ENCODE peak calls at places on chromosome 14, in ten cellular contexts. V is thyroid gland, F is breast epithelium, K is A549, I is stomach, W is transverse colon, D is IMR-90, O is HCT116, N is GM12878, E is ovary. P is an unnamed sample. For H3K9me3, the result is how much of the 10 kb centered on the place peaks cover.

GRCh38 chr14:93980464-93981201 is 4.3 kb upstream of the ASB2 start:
- DNase-seq in V (no peak), K (no peak), O (no peak), E (no peak), N (no peak), I (no peak), W (peak), D (peak), F (no peak), P (no peak)

GRCh38 chr14:81323621-81324400 is 76.3 kb downstream of the STON2 start:
- DNase-seq in N (no peak), F (peak), D (no peak), E (no peak), K (peak), I (peak), W (peak), O (peak), V (peak), P (no peak)

GRCh38 chr14:81384900-81385299 is 15.2 kb downstream of the STON2 start:
- DNase-seq in O (no peak), N (no peak), F (no peak), W (no peak), K (no peak), D (no peak), I (no peak), E (no peak), V (peak), P (no peak)

GRCh38 chr14:100533647-100534485 is 53.4 kb downstream of the BEGAIN start:
- DNase-seq in E (peak), O (no peak), K (no peak), D (no peak), F (peak), W (peak), V (no peak), N (no peak), I (peak), P (peak)

GRCh38 chr14:76377675-76378074 is 1.7 kb downstream of the ESRRB start:
- DNase-seq in O (no peak), F (no peak), W (no peak), E (no peak), D (no peak), V (no peak), I (no peak), N (no peak), K (no peak), P (no peak)

GRCh38 chr14:22973217-22974032 is 8.9 kb downstream of the AJUBA start:
- DNase-seq in W (peak), D (peak), N (no peak), I (peak), F (no peak), O (no peak), K (peak), V (peak), E (no peak), P (no peak)

GRCh38 chr14:69356903-69357543 is 41.1 kb downstream of the ERH start:
- DNase-seq in I (no peak), N (no peak), F (peak), O (no peak), W (no peak), E (no peak), K (no peak), D (no peak), V (no peak), P (no peak)

GRCh38 chr14:35414365-35414764 is 9.8 kb upstream of the NFKBIA start:
- DNase-seq in D (peak), E (no peak), K (no peak), I (no peak), O (no peak), N (no peak), V (no peak), W (no peak), F (no peak), P (no peak)

GRCh38 chr14:33364536-33364935 is 425.9 kb downstream of the NPAS3 start:
- DNase-seq in E (no peak), I (no peak), K (no peak), O (no peak), D (no peak), V (no peak), F (no peak), N (no peak), W (no peak), P (no peak)

GRCh38 chr14:85601246-85601645 is 71.3 kb downstream of the FLRT2 start:
- DNase-seq in D (no peak), I (no peak), K (no peak), O (no peak), V (no peak), N (no peak), W (no peak), E (no peak), F (no peak), P (no peak)

GRCh38 chr14:53285806-53286205 is 132.7 kb upstream of the DDHD1 start:
- DNase-seq in D (no peak), F (no peak), I (no peak), K (no peak), O (no peak), V (no peak), N (no peak), W (no peak), E (no peak), P (no peak)

GRCh38 chr14:40204441-40205175 is 772.4 kb upstream of the FBXO33 start:
- DNase-seq in N (no peak), E (no peak), I (no peak), K (no peak), V (no peak), O (no peak), D (no peak), F (no peak), W (no peak), P (no peak)

GRCh38 chr14:70888151-70888499 is 19.1 kb upstream of the PCNX1 start:
- DNase-seq in V (no peak), E (no peak), N (no peak), I (no peak), K (no peak), D (no peak), F (no peak), W (no peak), O (no peak), P (no peak)

GRCh38 chr14:32329146-32329545 is at the start of gene AKAP6:
- DNase-seq in I (no peak), N (no peak), E (no peak), V (no peak), D (no peak), W (no peak), K (no peak), O (no peak), F (no peak), P (no peak)

GRCh38 chr14:93337143-93337753 is 4.4 kb upstream of the BTBD7 start:
- DNase-seq in N (no peak), I (no peak), K (no peak), W (no peak), D (no peak), O (no peak), V (no peak), F (no peak), E (no peak), P (no peak)

GRCh38 chr14:22829661-22830328 is at the start of gene MRPL52:
- DNase-seq in F (peak), D (peak), O (peak), V (peak), W (peak), N (no peak), I (peak), E (peak), K (peak), P (peak)

GRCh38 chr14:101926085-101926484 is 38.3 kb upstream of the DYNC1H1 start:
- DNase-seq in D (no peak), I (no peak), F (no peak), V (no peak), K (no peak), E (no peak), W (no peak), O (no peak), N (no peak), P (no peak)

GRCh38 chr14:102805454-102805891 is 28.2 kb downstream of the TRAF3 start:
- DNase-seq in K (no peak), N (no peak), O (peak), V (peak), F (no peak), D (peak), I (no peak), W (peak), E (no peak), P (no peak)

GRCh38 chr14:91413547-91414474 is 3.8 kb downstream of the CCDC88C start:
- DNase-seq in F (peak), W (peak), K (no peak), D (no peak), E (no peak), O (no peak), N (no peak), V (peak), I (peak), P (no peak)

GRCh38 chr14:57009585-57010515 is 199.6 kb upstream of the OTX2 start:
- DNase-seq in V (no peak), F (no peak), D (no peak), K (no peak), N (no peak), I (no peak), O (no peak), W (no peak), E (no peak), P (no peak)
- TF ChIP-seq POLR2A in V (no peak), F (no peak), D (no peak), K (no peak), N (no peak), I (no peak), O (no peak), W (no peak), E (no peak), P (no peak)

GRCh38 chr14:104386281-104386841 is 193.2 kb upstream of the C14orf180 start:
- DNase-seq in F (peak), D (no peak), V (no peak), W (peak), N (no peak), E (no peak), K (no peak), I (no peak), O (no peak), P (peak)

GRCh38 chr14:104385189-104386135 is 194.1 kb upstream of the C14orf180 start:
- DNase-seq in E (peak), F (peak), O (no peak), W (peak), I (no peak), D (no peak), N (no peak), V (no peak), K (no peak), P (peak)

GRCh38 chr14:104383931-104384775 is 195.4 kb upstream of the C14orf180 start:
- DNase-seq in E (peak), N (no peak), D (no peak), W (no peak), I (no peak), K (no peak), V (no peak), O (no peak), F (peak), P (peak)

GRCh38 chr14:104383088-104383805 is 196.3 kb upstream of the C14orf180 start:
- DNase-seq in I (no peak), K (no peak), E (peak), D (no peak), O (no peak), V (no peak), W (no peak), F (no peak), N (no peak), P (peak)

GRCh38 chr14:104384776-104385071 is 194.8 kb upstream of the C14orf180 start:
- DNase-seq in K (no peak), F (no peak), W (no peak), V (no peak), E (no peak), O (no peak), N (no peak), D (no peak), I (no peak), P (peak)
- H3K9me3 ChIP-seq in K (under half), F (under half), W (under half), V (under half), E (under half), O (under half), N (under half), D (under half), I (under half), P (under half)

GRCh38 chr14:64986578-64987571 is at the start of gene FNTB:
- DNase-seq in E (peak), W (peak), O (peak), I (peak), F (peak), V (peak), D (peak), N (peak), K (peak), P (peak)
- TF ChIP-seq POLR2A in E (peak), W (peak), O (peak), I (no peak), F (no peak), V (no peak), D (peak), N (peak), K (peak), P (peak)

DNA sequence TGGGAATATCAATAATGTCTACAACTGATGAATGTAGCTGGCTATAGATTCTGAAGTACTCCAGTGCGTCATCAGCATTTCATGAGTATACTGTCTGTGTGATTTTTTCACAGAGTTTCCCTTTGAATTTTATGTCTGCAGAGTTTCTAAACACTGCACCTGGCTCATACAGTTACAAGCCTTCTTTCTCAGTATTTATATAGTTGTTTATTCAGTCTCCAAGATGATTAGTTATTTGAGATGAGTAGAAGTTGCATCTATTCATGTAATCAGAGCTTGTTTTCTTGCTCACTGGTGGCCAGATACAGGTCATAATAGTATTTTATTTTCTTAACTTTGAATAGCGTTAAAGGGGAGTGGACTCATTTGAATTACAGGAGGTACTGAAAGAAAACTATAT is 222.4 kb downstream of the RAD51B start:
- DNase-seq in E (no peak), V (no peak), N (no peak), W (no peak), F (no peak), D (no peak), O (no peak), K (no peak), I (no peak), P (no peak)
- H3K9me3 ChIP-seq in E (under half), V (under half), N (under half), W (under half), F (under half), D (under half), O (under half), K (under half), I (under half), P (under half)

GRCh38 chr14:67359319-67359774 is 257 bp downstream of the ATP6V1D start:
- DNase-seq in D (peak), V (peak), W (peak), N (no peak), I (no peak), O (no peak), E (peak), F (no peak), K (peak), P (no peak)
- TF ChIP-seq POLR2A in D (peak), V (peak), W (peak), N (peak), I (no peak), O (no peak), E (no peak), F (no peak), K (no peak), P (no peak)

GRCh38 chr14:79544671-79545070 is 666.6 kb downstream of the DIO2 start:
- DNase-seq in D (peak), K (no peak), I (no peak), V (no peak), N (no peak), W (no peak), O (no peak), F (no peak), E (no peak), P (no peak)

GRCh38 chr14:79543348-79543747 is 668.0 kb downstream of the DIO2 start:
- DNase-seq in E (no peak), F (no peak), I (no peak), N (no peak), W (no peak), K (no peak), V (no peak), D (no peak), O (no peak), P (no peak)

GRCh38 chr14:79543966-79544365 is 667.3 kb downstream of the DIO2 start:
- DNase-seq in E (no peak), I (no peak), K (peak), V (no peak), O (no peak), D (peak), N (no peak), F (no peak), W (no peak), P (no peak)

GRCh38 chr14:79542121-79542520 is 669.2 kb downstream of the DIO2 start:
- DNase-seq in I (no peak), V (no peak), E (no peak), O (no peak), W (no peak), F (no peak), N (no peak), D (no peak), K (no peak), P (no peak)

GRCh38 chr14:79540394-79540793 is 670.9 kb downstream of the DIO2 start:
- DNase-seq in N (no peak), V (no peak), D (no peak), W (no peak), E (no peak), O (no peak), I (no peak), F (no peak), K (no peak), P (no peak)
- H3K9me3 ChIP-seq in N (under half), V (under half), D (under half), W (under half), E (under half), O (under half), I (under half), F (under half), K (under half), P (under half)

DNA sequence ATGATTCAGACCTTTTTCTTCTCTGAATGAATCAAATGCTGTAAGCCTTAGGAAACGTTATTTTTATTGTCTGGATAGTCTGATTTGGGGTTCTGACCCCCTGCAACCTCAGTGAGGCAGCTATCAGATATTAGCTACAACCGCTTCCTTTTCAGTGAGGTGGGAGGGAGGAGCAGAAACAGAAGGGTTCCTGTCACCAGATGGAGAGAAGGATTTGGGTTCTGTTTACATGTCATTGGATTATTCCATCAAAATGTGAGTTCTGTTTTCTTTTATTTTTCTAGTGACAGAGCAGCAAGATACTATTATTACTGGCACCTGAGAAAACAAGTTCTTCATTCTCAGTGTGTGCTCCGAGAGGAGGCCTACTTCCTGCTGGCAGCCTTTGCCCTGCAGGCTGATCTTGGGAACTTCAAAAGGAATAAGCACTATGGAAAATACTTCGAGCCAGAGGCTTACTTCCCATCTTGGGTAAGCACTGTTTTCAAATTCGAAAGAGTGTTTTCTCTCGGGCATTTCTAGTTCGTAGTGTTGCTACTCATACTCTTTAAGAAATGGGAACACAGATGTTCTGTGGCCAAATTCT is 52.8 kb downstream of the FRMD6 start:
- DNase-seq in D (no peak), F (no peak), I (no peak), N (no peak), K (no peak), E (no peak), V (no peak), O (no peak), W (no peak), P (no peak)
- TF ChIP-seq POLR2A in D (no peak), F (no peak), I (no peak), N (no peak), K (no peak), E (no peak), V (no peak), O (no peak), W (no peak), P (no peak)